ENCODE peak calls at places on chromosomes 3 and 15, in nine cellular contexts. N, S, U, I, Q, B, X, J and G are unnamed samples. For H3K9me3, the result is how much of the 10 kb centered on the place peaks cover.

GRCh38 chr3:125478321-125478720 is 41.7 kb downstream of the SNX4 start:
- DNase-seq in N (no peak), Q (no peak), X (no peak), S (no peak), U (no peak), B (no peak), I (no peak), J (no peak), G (no peak)

GRCh38 chr3:179045719-179046402 is 25.7 kb downstream of the ZMAT3 start:
- DNase-seq in I (no peak), U (no peak), X (no peak), N (no peak), Q (no peak), B (no peak), S (no peak), J (no peak), G (no peak)

GRCh38 chr3:2511356-2511755 is 412.7 kb downstream of the CNTN4 start:
- DNase-seq in U (no peak), B (no peak), J (no peak), Q (no peak), I (no peak), X (no peak), S (no peak), N (no peak), G (no peak)

GRCh38 chr3:96803860-96804259 is 10.5 kb upstream of the EPHA6 start:
- DNase-seq in X (no peak), I (no peak), N (no peak), B (no peak), U (no peak), S (no peak), J (no peak), Q (no peak), G (no peak)

GRCh38 chr15:96144734-96145133 is 185.8 kb upstream of the NR2F2 start:
- DNase-seq in N (no peak), U (no peak), X (no peak), J (no peak), Q (no peak), I (no peak), S (no peak), B (no peak), G (no peak)

GRCh38 chr3:86988235-86988634 is 2.7 kb downstream of the VGLL3 start:
- DNase-seq in Q (no peak), I (no peak), B (no peak), S (no peak), N (no peak), X (no peak), J (no peak), U (peak), G (no peak)

GRCh38 chr3:105228696-105229095 is 138.0 kb upstream of the ALCAM start:
- DNase-seq in B (no peak), N (no peak), S (no peak), X (no peak), J (no peak), U (no peak), I (no peak), Q (no peak), G (no peak)

GRCh38 chr15:25175033-25175788 is 220.4 kb downstream of the SNRPN start:
- DNase-seq in S (no peak), I (no peak), Q (no peak), X (no peak), U (no peak), J (no peak), N (no peak), B (peak), G (peak)

GRCh38 chr3:193174137-193174536 is 66.9 kb upstream of the PLAAT1 start:
- DNase-seq in J (no peak), U (no peak), I (no peak), N (no peak), B (no peak), X (no peak), Q (no peak), S (no peak), G (no peak)

GRCh38 chr3:140505256-140505655 is 172.6 kb upstream of the TRIM42 start:
- DNase-seq in S (no peak), Q (no peak), X (no peak), B (no peak), U (no peak), I (no peak), J (no peak), N (no peak), G (no peak)

GRCh38 chr3:171935261-171936123 is 92.3 kb downstream of the TMEM212 start:
- DNase-seq in I (no peak), B (no peak), J (no peak), N (peak), X (no peak), S (no peak), Q (no peak), U (no peak), G (no peak)

GRCh38 chr15:35308802-35309201 is 223.7 kb upstream of the NANOGP8 start:
- DNase-seq in B (no peak), Q (no peak), X (peak), U (peak), I (no peak), J (no peak), N (no peak), S (peak), G (no peak)

GRCh38 chr3:185958626-185959025 is 20.8 kb upstream of the TRA2B start:
- DNase-seq in X (no peak), J (no peak), S (no peak), I (no peak), N (no peak), Q (no peak), B (no peak), U (no peak), G (no peak)

GRCh38 chr3:98994128-98994762 is 92.8 kb upstream of the DCBLD2 start:
- DNase-seq in J (peak), N (peak), Q (no peak), U (peak), S (no peak), X (no peak), I (peak), B (no peak), G (no peak)

GRCh38 chr3:194267744-194268658 is 83.1 kb downstream of the CPN2 start:
- DNase-seq in X (peak), I (no peak), S (peak), U (no peak), B (peak), Q (no peak), N (no peak), J (peak), G (peak)

GRCh38 chr15:74958908-74959642 is 2.5 kb upstream of the RPP25 start:
- DNase-seq in S (no peak), I (no peak), Q (no peak), B (no peak), X (no peak), U (no peak), N (no peak), J (no peak), G (no peak)

GRCh38 chr3:174767853-174768382 is 91.2 kb upstream of the NAALADL2 start:
- DNase-seq in N (no peak), J (no peak), U (peak), Q (no peak), B (no peak), S (no peak), X (no peak), I (no peak), G (no peak)

GRCh38 chr15:42576776-42577175 is 1.4 kb downstream of the STARD9 start:
- DNase-seq in J (no peak), Q (no peak), N (no peak), S (no peak), I (no peak), U (no peak), X (no peak), B (no peak), G (no peak)

GRCh38 chr15:68027388-68027787 is 26.7 kb upstream of the PIAS1 start:
- DNase-seq in S (no peak), U (no peak), J (no peak), Q (no peak), B (no peak), N (no peak), X (no peak), I (no peak), G (no peak)

GRCh38 chr3:4985330-4986174 is 6.3 kb downstream of the BHLHE40 start:
- DNase-seq in X (no peak), N (peak), S (no peak), Q (no peak), I (peak), U (peak), B (no peak), J (peak), G (no peak)
- TF ChIP-seq POLR2A in X (no peak), N (peak), S (no peak), Q (no peak), I (no peak), U (no peak), B (no peak), J (no peak), G (no peak)

DNA sequence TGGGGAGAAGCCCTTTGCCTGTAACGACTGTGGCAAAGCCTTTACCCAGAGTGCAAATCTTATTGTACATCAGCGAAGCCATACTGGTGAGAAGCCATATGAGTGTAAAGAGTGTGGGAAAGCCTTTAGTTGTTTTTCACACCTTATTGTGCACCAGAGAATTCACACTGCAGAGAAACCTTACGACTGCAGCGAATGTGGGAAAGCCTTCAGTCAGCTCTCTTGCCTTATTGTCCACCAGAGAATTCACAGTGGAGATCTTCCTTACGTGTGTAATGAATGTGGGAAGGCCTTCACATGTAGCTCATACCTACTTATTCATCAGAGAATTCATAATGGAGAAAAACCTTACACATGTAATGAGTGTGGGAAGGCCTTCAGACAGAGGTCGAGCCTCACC is 10.9 kb downstream of the ZNF35 start:
- DNase-seq in N (no peak), I (no peak), Q (no peak), J (no peak), X (no peak), U (no peak), S (no peak), B (no peak), G (no peak)
- H3K9me3 ChIP-seq in N (under half), I (under half), Q (under half), J (under half), X (under half), U (under half), S (under half), B (under half), G (half or more)

GRCh38 chr15:28192772-28193171 is 93.7 kb upstream of the OCA2 start:
- DNase-seq in S (no peak), U (no peak), Q (no peak), B (no peak), X (no peak), J (no peak), I (no peak), N (no peak), G (no peak)

GRCh38 chr15:28190391-28191174 is 91.5 kb upstream of the OCA2 start:
- DNase-seq in J (no peak), I (no peak), B (no peak), U (no peak), Q (no peak), S (no peak), N (no peak), X (no peak), G (no peak)

GRCh38 chr15:28191832-28192231 is 92.7 kb upstream of the OCA2 start:
- DNase-seq in N (no peak), B (no peak), J (no peak), U (no peak), S (peak), X (peak), Q (no peak), I (no peak), G (no peak)
- TF ChIP-seq POLR2AphosphoS5 in N (no peak), B (no peak), J (no peak), U (no peak), S (peak), X (no peak), Q (no peak), I (no peak), G (peak)

GRCh38 chr3:119700269-119700919 is 2.4 kb upstream of the CFAP91 start:
- DNase-seq in Q (no peak), J (peak), U (peak), X (no peak), S (peak), I (no peak), N (no peak), B (no peak), G (no peak)

GRCh38 chr3:119697394-119697793 is 5.4 kb upstream of the CFAP91 start:
- DNase-seq in B (no peak), J (no peak), N (no peak), U (no peak), X (no peak), S (no peak), Q (no peak), I (no peak), G (no peak)

GRCh38 chr3:119700920-119701734 is 1.7 kb upstream of the CFAP91 start:
- DNase-seq in B (no peak), S (no peak), U (no peak), X (no peak), J (no peak), I (no peak), N (no peak), Q (no peak), G (no peak)

GRCh38 chr3:119703900-119704531 is 1.2 kb downstream of the CFAP91 start:
- DNase-seq in S (no peak), J (peak), U (no peak), N (no peak), B (no peak), X (no peak), Q (no peak), I (no peak), G (no peak)

GRCh38 chr3:119702530-119703527 is at the start of gene CFAP91:
- DNase-seq in X (peak), B (peak), Q (peak), U (peak), S (peak), I (peak), N (no peak), J (no peak), G (peak)
- TF ChIP-seq POLR2A in X (no peak), B (no peak), Q (no peak), U (no peak), S (no peak), I (no peak), N (no peak), J (no peak), G (no peak)

GRCh38 chr3:177523991-177524438 is 326.7 kb upstream of the TBL1XR1 start:
- DNase-seq in I (no peak), B (no peak), U (no peak), Q (no peak), N (no peak), S (no peak), J (peak), X (no peak), G (no peak)
- H3K9me3 ChIP-seq in I (under half), B (under half), U (under half), Q (under half), N (under half), S (under half), J (under half), X (under half), G (under half)

DNA sequence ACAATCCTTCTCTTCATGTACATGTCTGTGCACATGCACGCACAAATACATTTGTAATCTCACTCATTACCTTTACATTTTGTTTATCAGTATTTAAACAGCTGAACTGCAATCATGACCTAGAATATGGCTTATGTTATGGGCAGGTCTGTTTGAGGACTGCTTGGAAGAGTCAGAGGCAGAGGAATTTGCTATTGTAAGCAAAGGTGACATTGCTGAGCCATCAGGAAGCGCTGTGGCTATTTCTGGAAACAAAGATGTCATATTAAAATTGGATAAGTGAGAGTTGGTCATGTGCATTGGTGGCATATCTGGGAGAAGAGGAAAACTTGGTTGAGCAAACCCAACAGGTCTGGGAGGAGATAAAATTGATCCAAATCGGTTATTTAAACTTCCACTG is 41.6 kb downstream of the USF3 start:
- DNase-seq in Q (no peak), I (no peak), U (no peak), S (no peak), N (no peak), X (no peak), J (no peak), B (no peak), G (no peak)
- TF ChIP-seq POLR2AphosphoS5 in Q (no peak), I (no peak), U (no peak), S (no peak), N (no peak), X (no peak), J (no peak), B (no peak), G (no peak)